ENCODE peak calls at places on chromosomes 13 and 19, in four cellular contexts. One of them, this sample, is unnamed.

GRCh38 chr19:10861118-10861651 is 10.2 kb upstream of the CARM1 start:
- DNase-seq in omental fat pad: no peak
- DNase-seq in astrocyte of the spinal cord: no peak
- DNase-seq in B cell: no peak
- DNase-seq in this sample: no peak

GRCh38 chr19:2438178-2438577 is 10.8 kb upstream of the TIMM13 start:
- DNase-seq in omental fat pad: no peak
- DNase-seq in astrocyte of the spinal cord: no peak
- DNase-seq in B cell: no peak
- DNase-seq in this sample: no peak

GRCh38 chr19:4068058-4068966 is 1.6 kb upstream of the ZBTB7A start:
- DNase-seq in omental fat pad: no peak
- DNase-seq in astrocyte of the spinal cord: no peak
- DNase-seq in B cell: peak
- DNase-seq in this sample: no peak

GRCh38 chr13:39616087-39616694 is 13.2 kb upstream of the LHFPL6 start:
- DNase-seq in omental fat pad: no peak
- DNase-seq in astrocyte of the spinal cord: peak
- DNase-seq in B cell: peak
- DNase-seq in this sample: peak

GRCh38 chr19:48085904-48086864 is 24.4 kb downstream of the PLA2G4C start:
- DNase-seq in omental fat pad: no peak
- DNase-seq in astrocyte of the spinal cord: no peak
- DNase-seq in B cell: no peak
- DNase-seq in this sample: no peak

GRCh38 chr19:10226376-10227214 is 4.5 kb downstream of the S1PR2 start:
- DNase-seq in omental fat pad: no peak
- DNase-seq in astrocyte of the spinal cord: peak
- DNase-seq in B cell: no peak
- DNase-seq in this sample: no peak

GRCh38 chr13:108595416-108596257 is 33.8 kb upstream of the MYO16 start:
- DNase-seq in omental fat pad: no peak
- DNase-seq in astrocyte of the spinal cord: peak
- DNase-seq in B cell: no peak
- DNase-seq in this sample: no peak

GRCh38 chr19:32863841-32864240 is 5.7 kb downstream of the SLC7A9 start:
- DNase-seq in omental fat pad: no peak
- DNase-seq in astrocyte of the spinal cord: no peak
- DNase-seq in B cell: no peak
- DNase-seq in this sample: no peak

GRCh38 chr19:23917856-23918255 is 3.2 kb downstream of the ZNF726 start:
- DNase-seq in omental fat pad: no peak
- DNase-seq in astrocyte of the spinal cord: no peak
- DNase-seq in B cell: no peak
- DNase-seq in this sample: no peak

GRCh38 chr19:18063463-18063862 is 23.3 kb downstream of the IL12RB1 start:
- DNase-seq in omental fat pad: no peak
- DNase-seq in astrocyte of the spinal cord: no peak
- DNase-seq in B cell: no peak
- DNase-seq in this sample: no peak

GRCh38 chr13:99062593-99062992 is 84.7 kb upstream of the DOCK9 start:
- DNase-seq in omental fat pad: no peak
- DNase-seq in astrocyte of the spinal cord: peak
- DNase-seq in B cell: no peak
- DNase-seq in this sample: no peak

GRCh38 chr19:56764296-56764695 is 76.2 kb downstream of the PEG3 start:
- DNase-seq in omental fat pad: no peak
- DNase-seq in astrocyte of the spinal cord: no peak
- DNase-seq in B cell: no peak
- DNase-seq in this sample: no peak

GRCh38 chr19:23817519-23817918 is 58.8 kb upstream of the ZNF681 start:
- DNase-seq in omental fat pad: no peak
- DNase-seq in astrocyte of the spinal cord: no peak
- DNase-seq in B cell: no peak
- DNase-seq in this sample: no peak

GRCh38 chr13:98839826-98840769 is 87.6 kb upstream of the SLC15A1 start:
- DNase-seq in omental fat pad: no peak
- DNase-seq in astrocyte of the spinal cord: peak
- DNase-seq in B cell: peak
- DNase-seq in this sample: peak

GRCh38 chr19:34411216-34411615 is 7.0 kb downstream of the PDCD2L start:
- DNase-seq in omental fat pad: no peak
- DNase-seq in astrocyte of the spinal cord: no peak
- DNase-seq in B cell: no peak
- DNase-seq in this sample: no peak

GRCh38 chr13:59531571-59532091 is 632.1 kb downstream of the DIAPH3 start:
- DNase-seq in omental fat pad: peak
- DNase-seq in astrocyte of the spinal cord: peak
- DNase-seq in B cell: no peak
- DNase-seq in this sample: no peak

GRCh38 chr13:45527699-45528462 is 63.1 kb downstream of the COG3 start:
- DNase-seq in omental fat pad: no peak
- DNase-seq in astrocyte of the spinal cord: no peak
- DNase-seq in B cell: no peak
- DNase-seq in this sample: no peak

GRCh38 chr19:50300814-50301606 is 28.2 kb downstream of the KCNC3 start:
- DNase-seq in omental fat pad: no peak
- DNase-seq in astrocyte of the spinal cord: peak
- DNase-seq in B cell: no peak
- DNase-seq in this sample: no peak

GRCh38 chr13:32734511-32734910 is 148.3 kb downstream of the PDS5B start:
- DNase-seq in omental fat pad: no peak
- DNase-seq in astrocyte of the spinal cord: peak
- DNase-seq in B cell: no peak
- DNase-seq in this sample: no peak

GRCh38 chr13:101919541-101920306 is 467.2 kb downstream of the ITGBL1 start:
- DNase-seq in omental fat pad: no peak
- DNase-seq in astrocyte of the spinal cord: peak
- DNase-seq in B cell: no peak
- DNase-seq in this sample: peak

GRCh38 chr19:2524840-2525723 is 49.2 kb downstream of the GADD45B start:
- DNase-seq in omental fat pad: no peak
- DNase-seq in astrocyte of the spinal cord: peak
- DNase-seq in B cell: no peak
- DNase-seq in this sample: no peak

GRCh38 chr19:46713781-46714522 is 3.0 kb downstream of the PRKD2 start:
- DNase-seq in omental fat pad: peak
- DNase-seq in astrocyte of the spinal cord: peak
- DNase-seq in B cell: peak
- DNase-seq in this sample: peak

GRCh38 chr13:36395280-36395679 is 37.0 kb upstream of the CCNA1 start:
- DNase-seq in omental fat pad: no peak
- DNase-seq in astrocyte of the spinal cord: peak
- DNase-seq in B cell: no peak
- DNase-seq in this sample: no peak

GRCh38 chr19:33245948-33246728 is 20.5 kb upstream of the SLC7A10 start:
- DNase-seq in omental fat pad: no peak
- DNase-seq in astrocyte of the spinal cord: no peak
- DNase-seq in B cell: no peak
- DNase-seq in this sample: no peak

GRCh38 chr19:45245334-45245787 is at the start of gene EXOC3L2:
- DNase-seq in omental fat pad: no peak
- DNase-seq in astrocyte of the spinal cord: no peak
- DNase-seq in B cell: no peak
- DNase-seq in this sample: no peak

GRCh38 chr13:37026778-37027177 is 26.2 kb downstream of the EXOSC8 start:
- DNase-seq in omental fat pad: no peak
- DNase-seq in astrocyte of the spinal cord: no peak
- DNase-seq in B cell: no peak
- DNase-seq in this sample: no peak

GRCh38 chr13:31045621-31046081 is 113.2 kb downstream of the TEX26 start:
- DNase-seq in omental fat pad: no peak
- DNase-seq in astrocyte of the spinal cord: peak
- DNase-seq in B cell: no peak
- DNase-seq in this sample: peak

GRCh38 chr19:36151144-36152051 is 849 bp downstream of the COX7A1 start:
- DNase-seq in omental fat pad: no peak
- DNase-seq in astrocyte of the spinal cord: no peak
- DNase-seq in B cell: peak
- DNase-seq in this sample: peak

GRCh38 chr19:30393729-30394480 is 21.7 kb downstream of the ZNF536 start:
- DNase-seq in omental fat pad: no peak
- DNase-seq in astrocyte of the spinal cord: no peak
- DNase-seq in B cell: no peak
- DNase-seq in this sample: no peak

GRCh38 chr13:41332829-41333228 is 21.8 kb downstream of the NAA16 start:
- DNase-seq in omental fat pad: no peak
- DNase-seq in astrocyte of the spinal cord: no peak
- DNase-seq in B cell: no peak
- DNase-seq in this sample: no peak

GRCh38 chr13:98503175-98504028 is 73.5 kb downstream of the STK24 start:
- DNase-seq in omental fat pad: no peak
- DNase-seq in astrocyte of the spinal cord: no peak
- DNase-seq in B cell: no peak
- DNase-seq in this sample: no peak

DNA sequence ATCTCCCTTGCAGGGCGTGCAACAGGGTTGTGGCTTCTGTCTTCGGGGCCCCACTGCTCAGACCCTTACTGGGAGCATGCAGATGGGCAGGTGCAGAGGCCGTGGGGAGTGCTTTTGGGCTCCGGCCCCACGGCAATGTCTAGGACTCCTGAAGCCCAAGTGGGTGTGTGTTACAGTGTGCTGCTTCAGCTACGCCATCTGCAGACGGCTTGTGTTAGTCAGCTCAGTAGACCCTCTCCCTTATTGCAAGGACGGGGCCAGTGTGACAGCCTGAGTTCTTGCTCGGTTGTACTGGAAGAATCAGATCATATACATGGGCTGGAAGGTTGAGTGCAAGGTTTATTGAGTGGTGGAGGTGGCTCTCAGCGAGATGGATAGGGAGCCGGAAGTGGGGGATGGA is 39.3 kb downstream of the DNAJC3 start:
- DNase-seq in omental fat pad: no peak
- DNase-seq in astrocyte of the spinal cord: no peak
- DNase-seq in B cell: no peak
- DNase-seq in this sample: no peak
- TF ChIP-seq CTCF in omental fat pad: no peak
- TF ChIP-seq CTCF in astrocyte of the spinal cord: no peak
- TF ChIP-seq CTCF in B cell: no peak
- TF ChIP-seq CTCF in this sample: no peak

GRCh38 chr19:1243768-1244692 is 2.5 kb downstream of the ATP5F1D start:
- DNase-seq in omental fat pad: peak
- DNase-seq in astrocyte of the spinal cord: peak
- DNase-seq in B cell: peak
- DNase-seq in this sample: peak

GRCh38 chr19:1239420-1239795 is 1.6 kb upstream of the CBARP start:
- DNase-seq in omental fat pad: no peak
- DNase-seq in astrocyte of the spinal cord: no peak
- DNase-seq in B cell: no peak
- DNase-seq in this sample: no peak

GRCh38 chr19:1240925-1241324 is 626 bp upstream of the ATP5F1D start:
- DNase-seq in omental fat pad: no peak
- DNase-seq in astrocyte of the spinal cord: no peak
- DNase-seq in B cell: no peak
- DNase-seq in this sample: no peak

GRCh38 chr19:1239796-1240737 is 1.5 kb upstream of the ATP5F1D start:
- DNase-seq in omental fat pad: peak
- DNase-seq in astrocyte of the spinal cord: peak
- DNase-seq in B cell: peak
- DNase-seq in this sample: peak

DNA sequence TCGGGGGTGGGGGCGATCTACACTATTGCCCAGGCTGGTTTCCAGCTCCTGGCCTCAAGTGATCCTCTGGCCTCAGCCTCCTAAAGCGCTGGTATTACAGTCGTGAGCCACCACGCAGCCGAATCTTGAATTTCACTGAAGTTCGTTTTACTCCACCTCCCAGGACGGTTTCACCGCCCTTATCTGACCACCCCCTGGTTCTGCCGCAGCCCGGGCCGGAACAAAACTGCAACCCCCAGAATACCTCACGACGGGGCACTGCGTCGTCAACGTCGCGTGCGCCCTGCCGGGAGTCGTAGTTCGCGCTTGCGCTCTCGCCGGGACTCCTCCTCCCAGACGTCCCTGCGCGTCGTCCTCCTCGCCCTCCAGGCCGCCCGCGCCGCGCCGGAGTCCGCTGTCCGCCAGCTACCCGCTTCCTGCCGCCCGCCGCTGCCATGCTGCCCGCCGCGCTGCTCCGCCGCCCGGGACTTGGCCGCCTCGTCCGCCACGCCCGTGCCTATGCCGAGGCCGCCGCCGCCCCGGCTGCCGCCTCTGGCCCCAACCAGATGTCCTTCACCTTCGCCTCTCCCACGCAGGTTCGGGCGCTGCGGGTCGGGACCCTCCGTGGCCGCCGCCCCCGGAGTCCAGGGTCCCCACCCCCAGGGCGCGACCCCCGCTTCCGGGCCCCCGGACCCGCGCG is at the start of gene ATP5F1D:
- DNase-seq in omental fat pad: no peak
- DNase-seq in astrocyte of the spinal cord: peak
- DNase-seq in B cell: peak
- DNase-seq in this sample: peak
- TF ChIP-seq CTCF in omental fat pad: no peak
- TF ChIP-seq CTCF in astrocyte of the spinal cord: no peak
- TF ChIP-seq CTCF in B cell: no peak
- TF ChIP-seq CTCF in this sample: no peak

GRCh38 chr13:49784886-49785570 is 7.5 kb downstream of the KPNA3 start:
- DNase-seq in omental fat pad: no peak
- DNase-seq in astrocyte of the spinal cord: no peak
- DNase-seq in B cell: no peak
- DNase-seq in this sample: no peak
- TF ChIP-seq CTCF in omental fat pad: no peak
- TF ChIP-seq CTCF in astrocyte of the spinal cord: no peak
- TF ChIP-seq CTCF in B cell: no peak
- TF ChIP-seq CTCF in this sample: no peak

DNA sequence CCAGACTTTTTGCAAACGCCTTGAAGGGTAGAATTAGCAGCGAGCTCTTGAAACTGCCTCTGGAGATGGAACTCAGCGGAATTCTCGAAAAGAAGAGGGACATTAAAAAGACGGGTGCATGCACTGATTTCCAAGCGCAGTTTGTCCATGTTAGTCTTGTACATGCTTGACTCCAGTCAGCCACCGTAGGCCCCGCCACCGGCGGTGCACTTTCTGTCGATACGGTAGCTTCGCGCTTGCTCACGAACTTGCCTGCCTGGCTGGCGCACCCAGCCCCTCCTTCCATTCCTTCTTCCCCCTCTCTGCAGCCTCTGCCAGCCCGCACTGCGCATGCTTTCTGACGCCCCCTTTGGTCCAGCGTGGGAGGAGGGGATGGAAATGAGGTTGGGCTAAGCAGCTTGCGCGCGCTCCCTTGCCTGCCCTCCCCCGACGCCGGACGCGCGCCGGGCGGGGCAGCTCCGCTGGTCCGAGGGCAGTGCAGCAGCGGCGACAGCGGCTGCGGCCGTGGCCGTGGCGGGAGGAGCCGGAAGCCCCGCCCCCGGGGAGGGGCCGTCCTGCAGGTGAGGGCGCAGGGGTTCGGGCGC is at the start of gene ZNF575:
- DNase-seq in omental fat pad: peak
- DNase-seq in astrocyte of the spinal cord: peak
- DNase-seq in B cell: peak
- DNase-seq in this sample: peak
- TF ChIP-seq CTCF in omental fat pad: no peak
- TF ChIP-seq CTCF in astrocyte of the spinal cord: no peak
- TF ChIP-seq CTCF in B cell: no peak
- TF ChIP-seq CTCF in this sample: no peak